ENCODE peak calls at places on chromosomes 4 and X, in eight cellular contexts. K is neuronal stem cell; T is ELF-1; B is activated naive CD8-positive, alpha-beta T cell treated with anti-CD3 and anti-CD28 coated beads, Interleukin-2, amount 50 U/mL, for 24 hours; R is WTC11; D is activated CD4-positive, alpha-beta T cell treated with anti-CD3 and anti-CD28 coated beads, Interleukin-2, amount 50 U/mL, for 24 hours; V is fibroblast of mammary gland; Y is stomach. P is an unnamed sample.

GRCh38 chr4:31089815-31090214 is 369.6 kb downstream of the PCDH7 start:
- DNase-seq in K (no peak), T (no peak), B (no peak), R (no peak), D (no peak), V (peak), Y (peak), P (no peak)

GRCh38 chrX:116232833-116233232 is 62.3 kb downstream of the AGTR2 start:
- DNase-seq in K (no peak), T (no peak), B (no peak), R (no peak), D (no peak), V (peak), Y (no peak), P (no peak)

GRCh38 chrX:75278991-75279390 is 5.1 kb downstream of the UPRT start:
- DNase-seq in K (no peak), T (peak), B (no peak), R (peak), D (no peak), V (no peak), Y (no peak), P (no peak)

GRCh38 chr4:3257691-3258482 is 8.9 kb downstream of the MSANTD1 start:
- DNase-seq in K (no peak), T (no peak), B (no peak), R (peak), D (no peak), V (peak), Y (peak), P (no peak)

GRCh38 chr4:69092190-69092589 is 4.1 kb upstream of the UGT2B7 start:
- DNase-seq in K (no peak), T (no peak), B (no peak), R (no peak), D (no peak), V (peak), Y (no peak), P (no peak)

GRCh38 chr4:154691229-154691628 is 52.6 kb upstream of the LRAT start:
- DNase-seq in K (no peak), T (no peak), B (no peak), R (no peak), D (no peak), V (no peak), Y (no peak), P (no peak)

GRCh38 chr4:7760706-7761105 is 179.0 kb downstream of the AFAP1 start:
- DNase-seq in K (no peak), T (no peak), B (no peak), R (no peak), D (no peak), V (no peak), Y (no peak), P (no peak)

GRCh38 chr4:150256841-150257273 is 178.6 kb downstream of the DCLK2 start:
- DNase-seq in K (no peak), T (peak), B (no peak), R (peak), D (no peak), V (no peak), Y (no peak), P (no peak)

GRCh38 chr4:70505152-70505748 is 13.1 kb upstream of the AMTN start:
- DNase-seq in K (peak), T (peak), B (peak), R (peak), D (peak), V (peak), Y (peak), P (peak)

GRCh38 chrX:50115973-50116372 is 84.8 kb downstream of the AKAP4 start:
- DNase-seq in K (no peak), T (no peak), B (no peak), R (no peak), D (no peak), V (no peak), Y (no peak), P (no peak)

GRCh38 chrX:86806786-86807185 is 658.5 kb downstream of the DACH2 start:
- DNase-seq in K (no peak), T (peak), B (no peak), R (peak), D (no peak), V (peak), Y (no peak), P (no peak)

GRCh38 chrX:85419293-85419692 is 39.8 kb upstream of the POF1B start:
- DNase-seq in K (no peak), T (no peak), B (no peak), R (no peak), D (no peak), V (no peak), Y (no peak), P (no peak)

GRCh38 chr4:14348506-14348905 is 653.8 kb upstream of the CPEB2 start:
- DNase-seq in K (no peak), T (no peak), B (no peak), R (no peak), D (no peak), V (peak), Y (no peak), P (no peak)

GRCh38 chr4:185560316-185560715 is 25.0 kb upstream of the PDLIM3 start:
- DNase-seq in K (no peak), T (no peak), B (no peak), R (no peak), D (no peak), V (no peak), Y (no peak), P (no peak)

GRCh38 chrX:67780694-67781109 is 236.9 kb downstream of the AR start:
- DNase-seq in K (no peak), T (no peak), B (no peak), R (no peak), D (no peak), V (peak), Y (peak), P (peak)

GRCh38 chr4:108350332-108350731 is 181.6 kb upstream of the LEF1 start:
- DNase-seq in K (no peak), T (peak), B (no peak), R (no peak), D (no peak), V (no peak), Y (no peak), P (no peak)

GRCh38 chr4:6937748-6938147 is 28.1 kb downstream of the TBC1D14 start:
- DNase-seq in K (no peak), T (peak), B (no peak), R (no peak), D (no peak), V (no peak), Y (no peak), P (no peak)

GRCh38 chrX:323721-324628 is 5.4 kb upstream of the GTPBP6 start:
- DNase-seq in K (no peak), T (peak), B (peak), R (peak), D (no peak), V (peak), Y (peak), P (peak)

GRCh38 chr4:32010221-32010620 is 1290.1 kb downstream of the PCDH7 start:
- DNase-seq in K (no peak), T (peak), B (no peak), R (peak), D (no peak), V (no peak), Y (no peak), P (no peak)

GRCh38 chrX:154097597-154098541 is at the start of gene MECP2:
- DNase-seq in K (peak), T (peak), B (peak), R (peak), D (peak), V (peak), Y (peak), P (peak)

GRCh38 chrX:119145241-119145653 is 17.6 kb upstream of the KIAA1210 start:
- DNase-seq in K (no peak), T (peak), B (no peak), R (peak), D (no peak), V (peak), Y (no peak), P (peak)

GRCh38 chr4:99998062-99998880 is 48.2 kb upstream of the H2AZ1 start:
- DNase-seq in K (no peak), T (no peak), B (no peak), R (no peak), D (no peak), V (peak), Y (no peak), P (no peak)

GRCh38 chrX:2650865-2651264 is 40.2 kb upstream of the CD99 start:
- DNase-seq in K (no peak), T (no peak), B (no peak), R (no peak), D (no peak), V (no peak), Y (no peak), P (no peak)

GRCh38 chrX:39705299-39705698 is 392.5 kb downstream of the BCOR start:
- DNase-seq in K (no peak), T (peak), B (no peak), R (no peak), D (no peak), V (peak), Y (peak), P (peak)

GRCh38 chr4:22962186-22962786 is 269.5 kb downstream of the GBA3 start:
- DNase-seq in K (no peak), T (peak), B (no peak), R (no peak), D (no peak), V (peak), Y (no peak), P (no peak)

GRCh38 chrX:41541381-41541780 is 94.2 kb downstream of the NYX start:
- DNase-seq in K (no peak), T (no peak), B (no peak), R (no peak), D (no peak), V (no peak), Y (no peak), P (no peak)

GRCh38 chrX:129777218-129777768 is 2.5 kb upstream of the SASH3 start:
- DNase-seq in K (no peak), T (peak), B (peak), R (no peak), D (peak), V (no peak), Y (peak), P (peak)

GRCh38 chr4:156408749-156409148 is 455.1 kb upstream of the CTSO start:
- DNase-seq in K (no peak), T (no peak), B (no peak), R (no peak), D (no peak), V (no peak), Y (no peak), P (no peak)

GRCh38 chrX:134294548-134294947 is 57.6 kb downstream of the CCDC160 start:
- DNase-seq in K (no peak), T (no peak), B (no peak), R (no peak), D (no peak), V (peak), Y (no peak), P (no peak)

GRCh38 chrX:152806035-152806434 is 24.5 kb downstream of the CETN2 start:
- DNase-seq in K (no peak), T (no peak), B (no peak), R (no peak), D (no peak), V (no peak), Y (no peak), P (no peak)

GRCh38 chrX:138847930-138848329 is 136.4 kb upstream of the FGF13 start:
- DNase-seq in K (no peak), T (no peak), B (no peak), R (no peak), D (no peak), V (peak), Y (no peak), P (no peak)

GRCh38 chr4:3812211-3812934 is 46.2 kb downstream of the ADRA2C start:
- DNase-seq in K (no peak), T (no peak), B (no peak), R (no peak), D (no peak), V (no peak), Y (no peak), P (no peak)

GRCh38 chrX:53239474-53239873 is 14.5 kb upstream of the KDM5C start:
- DNase-seq in K (no peak), T (peak), B (peak), R (peak), D (no peak), V (peak), Y (no peak), P (no peak)

GRCh38 chrX:122641826-122642225 is 542.3 kb upstream of the GRIA3 start:
- DNase-seq in K (no peak), T (no peak), B (no peak), R (no peak), D (no peak), V (peak), Y (no peak), P (no peak)

GRCh38 chr4:185142563-185142910 is 529 bp upstream of the SLC25A4 start:
- DNase-seq in K (no peak), T (no peak), B (no peak), R (no peak), D (no peak), V (no peak), Y (no peak), P (no peak)

GRCh38 chr4:16077786-16078185 is 6.0 kb downstream of the PROM1 start:
- DNase-seq in K (no peak), T (no peak), B (no peak), R (no peak), D (no peak), V (no peak), Y (no peak), P (no peak)

GRCh38 chr4:122285285-122285684 is 93.5 kb upstream of the ADAD1 start:
- DNase-seq in K (no peak), T (no peak), B (no peak), R (no peak), D (no peak), V (peak), Y (no peak), P (no peak)

P was measured in left lobe of liver.